ENCODE peak calls at places on chromosomes 1 and 21, in five cellular contexts. M, P, F, Y and G are unnamed samples.

GRCh38 chr1:201946224-201946908 is at the start of gene LMOD1:
- DNase-seq in Y (peak; percentile 95), M (peak; percentile 78), P (peak; percentile 81), F (peak; percentile 83), G (peak; percentile 79)

GRCh38 chr1:211521102-211521815 is 29.3 kb upstream of the RD3 start:
- DNase-seq in M (no peak), F (no peak), P (no peak), Y (no peak), G (no peak)

GRCh38 chr21:38824124-38824822 is 18.5 kb downstream of the ETS2 start:
- DNase-seq in Y (peak; percentile 68), M (no peak), P (no peak), F (no peak), G (no peak)

GRCh38 chr1:205477121-205477758 is 21.4 kb upstream of the BLACAT1 start:
- DNase-seq in F (no peak), P (no peak), M (no peak), Y (no peak), G (no peak)

GRCh38 chr1:228374711-228375577 is 31.7 kb downstream of the TRIM11 start:
- DNase-seq in P (peak; percentile 89), Y (peak; percentile 88), F (no peak), M (peak; percentile 34), G (peak; percentile 86)

GRCh38 chr1:214658785-214659184 is 55.8 kb downstream of the CENPF start:
- DNase-seq in Y (no peak), P (no peak), F (no peak), M (no peak), G (no peak)

GRCh38 chr1:31626451-31627202 is 9.1 kb downstream of the HCRTR1 start:
- DNase-seq in F (no peak), P (no peak), Y (no peak), M (no peak), G (no peak)

GRCh38 chr1:3777647-3778589 is 5.4 kb downstream of the SMIM1 start:
- DNase-seq in P (peak; percentile 15), M (no peak), F (no peak), Y (no peak), G (no peak)

GRCh38 chr1:201970334-201971159 is 11.9 kb upstream of the RNPEP start:
- DNase-seq in Y (no peak), P (no peak), M (no peak), F (no peak), G (no peak)

GRCh38 chr1:112808861-112809684 is 93.9 kb upstream of the PPM1J start:
- DNase-seq in F (peak; percentile 67), Y (peak; percentile 18), P (peak; percentile 75), M (peak; percentile 77), G (no peak)

GRCh38 chr1:20884513-20884912 is 97.4 kb upstream of the HP1BP3 start:
- DNase-seq in M (no peak), P (no peak), F (no peak), Y (no peak), G (no peak)

GRCh38 chr1:234969630-234970370 is 158.8 kb downstream of the TOMM20 start:
- DNase-seq in Y (peak; percentile 88), F (no peak), M (peak; percentile 63), P (peak; percentile 76), G (no peak)

GRCh38 chr1:54323324-54323739 is 82.9 kb downstream of the SSBP3 start:
- DNase-seq in F (no peak), M (peak; percentile 70), P (no peak), Y (no peak), G (no peak)

GRCh38 chr1:228058172-228058980 is 24.1 kb upstream of the ARF1 start:
- DNase-seq in M (peak; percentile 22), F (no peak), P (no peak), Y (no peak), G (no peak)

GRCh38 chr1:165344736-165345135 is 11.8 kb downstream of the LMX1A start:
- DNase-seq in Y (no peak), F (no peak), M (no peak), P (no peak), G (no peak)

GRCh38 chr1:93399781-93400180 is 48.1 kb upstream of the FNBP1L start:
- DNase-seq in F (no peak), P (no peak), M (no peak), Y (no peak), G (no peak)

GRCh38 chr1:66402194-66402593 is 131.8 kb upstream of the SGIP1 start:
- DNase-seq in F (no peak), P (peak; percentile 68), M (no peak), Y (no peak), G (no peak)

GRCh38 chr1:86773331-86774288 is 69.2 kb downstream of the SH3GLB1 start:
- DNase-seq in F (no peak), Y (no peak), M (no peak), P (no peak), G (no peak)

GRCh38 chr1:86776108-86776507 is 71.7 kb downstream of the SH3GLB1 start:
- DNase-seq in F (no peak), Y (no peak), P (no peak), M (no peak), G (no peak)

GRCh38 chr1:86778510-86779218 is 74.3 kb downstream of the SH3GLB1 start:
- DNase-seq in F (no peak), M (no peak), P (no peak), Y (no peak), G (no peak)

GRCh38 chr1:86775395-86775794 is 71.0 kb downstream of the SH3GLB1 start:
- DNase-seq in Y (no peak), P (no peak), M (no peak), F (no peak), G (no peak)

DNA sequence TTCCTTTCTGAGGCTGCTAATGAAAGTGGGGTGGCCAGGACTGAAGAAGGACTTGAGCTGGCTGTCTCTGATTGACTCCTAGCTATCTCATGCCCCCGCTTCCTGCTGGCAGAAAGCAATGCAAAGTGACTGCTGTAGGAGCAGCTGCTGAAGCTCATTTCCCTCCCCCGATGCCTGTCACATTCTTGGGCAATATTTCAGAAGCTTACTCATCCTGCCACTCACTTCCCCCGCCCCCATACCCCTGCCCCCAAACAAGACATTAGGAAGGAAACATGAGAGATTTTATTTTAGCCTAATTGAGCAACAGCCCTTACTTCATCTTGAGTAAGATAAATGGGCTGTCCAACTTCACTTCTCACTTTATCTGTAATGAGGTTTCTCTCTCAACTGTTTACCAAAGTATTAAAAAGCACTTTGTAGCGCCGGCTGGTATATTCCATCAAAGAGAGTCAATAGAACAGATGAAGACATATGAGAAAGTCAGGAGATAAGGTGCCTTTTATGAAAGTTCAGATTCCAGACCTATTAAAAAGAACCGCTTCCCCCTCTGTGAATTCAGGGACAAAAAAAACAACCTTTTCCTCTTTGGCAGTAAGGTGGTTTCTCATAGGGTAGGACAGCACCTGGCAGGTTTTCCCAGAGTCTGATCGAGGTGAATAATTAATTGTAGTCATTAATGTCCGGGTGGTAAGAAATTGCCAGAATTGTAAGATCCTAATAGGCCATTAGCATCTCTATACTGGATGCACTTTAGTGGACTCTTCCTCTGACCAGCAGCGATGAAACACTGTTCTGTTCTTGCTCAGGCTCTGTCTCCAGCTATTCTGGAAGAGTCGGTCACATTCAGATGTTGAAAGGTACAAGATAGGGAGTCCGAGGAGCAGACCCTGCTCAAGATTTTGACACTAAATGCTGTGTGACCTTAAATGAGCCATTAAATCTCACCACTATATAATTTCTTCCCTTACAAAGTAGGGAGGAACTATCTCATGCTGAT is 70.2 kb downstream of the SH3GLB1 start:
- DNase-seq in Y (peak; percentile 76), P (peak; percentile 29), M (peak; percentile 41), F (no peak), G (peak; percentile 69)
- H3K4me3 ChIP-seq in Y (peak overlapping the region; percentile 43), P (no peak overlapping the region), M (no peak overlapping the region), F (no peak overlapping the region), G (no peak overlapping the region)

GRCh38 chr1:19187852-19188251 is 22.2 kb downstream of the UBR4 start:
- DNase-seq in P (no peak), Y (no peak), F (no peak), M (no peak), G (no peak)
- H3K4me3 ChIP-seq in P (no peak overlapping the region), Y (no peak overlapping the region), F (no peak overlapping the region), M (no peak overlapping the region), G (no peak overlapping the region)

GRCh38 chr1:243713470-243714186 is 136.4 kb downstream of the AKT3 start:
- DNase-seq in M (no peak), Y (no peak), F (peak; percentile 97), P (no peak), G (peak; percentile 43)

GRCh38 chr1:243712242-243712641 is 137.8 kb downstream of the AKT3 start:
- DNase-seq in P (no peak), F (no peak), M (no peak), Y (no peak), G (no peak)

GRCh38 chr1:243710467-243710866 is 139.6 kb downstream of the AKT3 start:
- DNase-seq in F (no peak), P (no peak), Y (no peak), M (no peak), G (no peak)

GRCh38 chr1:243715285-243715684 is 134.8 kb downstream of the AKT3 start:
- DNase-seq in P (no peak), Y (no peak), F (no peak), M (no peak), G (no peak)

DNA sequence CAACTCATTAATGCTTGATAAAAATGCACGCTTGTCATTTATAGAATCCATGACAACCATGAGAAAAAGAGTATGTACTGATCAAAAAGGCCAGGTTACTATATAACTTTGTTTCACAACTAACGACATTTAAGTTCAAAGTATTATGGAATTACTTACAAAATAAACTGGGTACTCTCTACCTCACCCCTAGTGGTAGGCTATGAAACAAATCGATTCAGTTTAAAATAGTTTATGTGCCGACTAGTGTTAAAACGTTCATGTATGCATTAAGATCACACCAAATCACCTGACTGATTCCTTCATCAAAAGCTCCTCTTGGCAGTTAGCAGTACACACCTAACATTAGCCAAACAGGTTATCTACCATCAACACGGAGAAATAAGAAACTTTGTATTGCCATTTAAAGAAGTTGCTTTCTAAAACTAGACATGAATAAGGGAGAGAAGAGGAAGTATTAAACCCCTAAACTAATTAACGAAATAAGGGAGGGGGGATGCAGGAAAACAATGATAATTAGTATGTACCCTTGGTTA is 137.1 kb downstream of the AKT3 start:
- DNase-seq in Y (no peak), P (no peak), F (peak; percentile 39), M (no peak), G (no peak)
- H3K4me3 ChIP-seq in Y (no peak overlapping the region), P (no peak overlapping the region), F (no peak overlapping the region), M (no peak overlapping the region), G (no peak overlapping the region)

GRCh38 chr1:230825804-230826160 is 42.5 kb downstream of the C1orf198 start:
- DNase-seq in M (no peak), P (no peak), F (no peak), Y (no peak), G (peak; percentile 16)

GRCh38 chr1:230823835-230824485 is 44.4 kb downstream of the C1orf198 start:
- DNase-seq in M (peak; percentile 64), F (no peak), P (no peak), Y (no peak), G (no peak)

GRCh38 chr1:230823421-230823820 is 44.9 kb downstream of the C1orf198 start:
- DNase-seq in M (no peak), P (peak; percentile 32), F (no peak), Y (no peak), G (no peak)

GRCh38 chr1:230825061-230825803 is 43.1 kb downstream of the C1orf198 start:
- DNase-seq in M (peak; percentile 44), P (no peak), F (no peak), Y (peak; percentile 46), G (peak; percentile 57)

DNA sequence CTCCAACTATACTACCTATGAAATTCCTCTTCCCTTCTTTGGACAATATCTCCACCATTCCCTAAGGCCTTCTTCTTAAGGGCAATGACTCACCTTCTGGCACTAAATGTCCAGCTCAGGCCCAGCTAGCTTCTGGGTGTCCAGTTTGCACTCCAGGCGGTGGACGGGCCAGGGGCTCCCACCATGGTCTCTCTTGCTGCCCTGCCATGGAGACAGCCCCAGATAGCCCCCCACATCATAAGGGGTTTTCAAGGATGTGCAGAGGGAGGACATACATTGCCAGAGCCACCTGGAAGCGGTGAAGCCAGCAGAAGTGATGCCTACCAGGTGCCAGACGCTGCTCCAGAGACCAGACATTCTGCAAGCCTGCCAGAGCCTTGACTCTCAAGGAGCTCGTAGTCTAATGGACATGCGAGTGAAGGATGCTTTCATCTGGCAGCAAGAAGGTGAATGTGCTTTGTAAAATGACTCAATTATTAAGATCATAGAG is 43.7 kb downstream of the C1orf198 start:
- DNase-seq in P (no peak), F (no peak), Y (no peak), M (no peak), G (no peak)
- H3K4me3 ChIP-seq in P (no peak overlapping the region), F (no peak overlapping the region), Y (no peak overlapping the region), M (no peak overlapping the region), G (no peak overlapping the region)